ENCODE peak calls at places on chromosomes 12 and 14, in five cellular contexts. G is GM23338, I is HepG2, T is K562, X is GM12878. S is an unnamed sample.

GRCh38 chr12:78818487-78818886 is 46.1 kb upstream of the SYT1 start:
- DNase-seq in G (peak; percentile 57), I (no peak), T (peak; percentile 4), X (no peak), S (no peak)

GRCh38 chr12:10113085-10113484 is 14.3 kb upstream of the CLEC1A start:
- DNase-seq in G (no peak), I (no peak), T (no peak), X (no peak), S (no peak)

GRCh38 chr14:72549026-72549425 is 344.9 kb downstream of the DPF3 start:
- DNase-seq in G (no peak), I (no peak), T (no peak), X (no peak), S (no peak)

GRCh38 chr12:56158926-56159461 is 835 bp downstream of the MYL6 start:
- DNase-seq in G (peak; percentile 83), I (peak; percentile 70), T (peak; percentile 73), X (no peak), S (peak; percentile 50)

GRCh38 chr12:132359971-132360370 is 30.6 kb upstream of the GALNT9 start:
- DNase-seq in G (no peak), I (no peak), T (no peak), X (no peak), S (no peak)

GRCh38 chr14:39430762-39431415 is 1.3 kb downstream of the FBXO33 start:
- DNase-seq in G (no peak), I (peak; percentile 38), T (peak; percentile 30), X (no peak), S (peak; percentile 4)

GRCh38 chr12:26264215-26264838 is 69.0 kb downstream of the SSPN start:
- DNase-seq in G (no peak), I (no peak), T (no peak), X (no peak), S (no peak)

GRCh38 chr12:563899-564298 is 99.3 kb downstream of the NINJ2 start:
- DNase-seq in G (no peak), I (no peak), T (no peak), X (no peak), S (no peak)

GRCh38 chr12:110600254-110600653 is 13.7 kb upstream of the TCTN1 start:
- DNase-seq in G (peak; percentile 58), I (peak; percentile 70), T (peak; percentile 56), X (no peak), S (peak; percentile 56)

GRCh38 chr14:79542121-79542520 is 669.2 kb downstream of the DIO2 start:
- DNase-seq in G (no peak), I (no peak), T (no peak), X (no peak), S (no peak)

GRCh38 chr12:106632797-106633450 is 50.1 kb downstream of the RFX4 start:
- DNase-seq in G (no peak), I (peak; percentile 9), T (no peak), X (no peak), S (peak; percentile 58)

GRCh38 chr12:89648211-89648930 is 60.3 kb downstream of the ATP2B1 start:
- DNase-seq in G (peak; percentile 84), I (peak; percentile 56), T (peak; percentile 71), X (no peak), S (no peak)

GRCh38 chr14:95039993-95040348 is 117.4 kb downstream of the DICER1 start:
- DNase-seq in G (no peak), I (no peak), T (no peak), X (no peak), S (no peak)

GRCh38 chr14:104583424-104584114 is 4.0 kb downstream of the C14orf180 start:
- DNase-seq in G (no peak), I (no peak), T (no peak), X (no peak), S (no peak)

DNA sequence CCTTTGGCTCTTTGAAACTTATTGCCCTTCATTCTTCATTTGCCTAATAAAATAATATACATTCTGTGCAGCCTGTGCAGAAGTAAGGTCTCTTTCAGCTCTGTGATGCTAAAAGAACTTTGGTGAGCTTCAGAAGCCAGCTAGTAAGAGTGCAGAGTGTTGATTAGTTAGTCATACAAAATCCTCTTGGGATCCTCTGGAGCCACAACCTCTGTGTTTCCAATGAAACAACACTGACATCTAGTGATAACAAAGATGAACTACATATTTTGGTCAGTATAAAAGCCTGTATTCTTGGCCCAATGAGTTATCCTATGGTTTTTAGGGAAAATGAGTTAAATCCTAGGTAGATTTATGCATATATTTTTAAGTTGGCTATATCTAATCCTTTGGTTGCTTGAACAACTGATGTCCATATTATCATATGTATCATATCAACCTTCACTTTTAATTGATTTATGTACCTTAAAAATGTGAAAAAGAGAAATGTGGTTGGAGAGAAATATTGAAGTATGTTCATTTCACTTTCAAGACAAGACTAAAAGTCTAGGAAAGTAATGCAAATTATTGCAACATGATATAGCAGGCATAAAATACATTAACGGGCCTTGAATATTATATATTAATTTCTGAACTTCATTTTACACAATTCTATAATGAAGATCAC is 158.4 kb downstream of the KLHL28 start:
- DNase-seq in G (peak; percentile 76), I (peak; percentile 35), T (peak; percentile 40), X (peak; percentile 8), S (peak; percentile 26)
- TF ChIP-seq JUNB in G (no peak), I (no peak), T (no peak), X (no peak), S (no peak)

GRCh38 chr14:96173646-96174475 is 30.8 kb upstream of the BDKRB2 start:
- DNase-seq in G (no peak), I (no peak), T (no peak), X (no peak), S (no peak)

GRCh38 chr14:96178674-96179321 is 25.8 kb upstream of the BDKRB2 start:
- DNase-seq in G (no peak), I (no peak), T (no peak), X (no peak), S (no peak)

GRCh38 chr14:96176811-96177211 is 27.8 kb upstream of the BDKRB2 start:
- DNase-seq in G (no peak), I (no peak), T (no peak), X (no peak), S (no peak)

GRCh38 chr14:96177766-96178377 is 26.8 kb upstream of the BDKRB2 start:
- DNase-seq in G (no peak), I (no peak), T (no peak), X (no peak), S (no peak)

DNA sequence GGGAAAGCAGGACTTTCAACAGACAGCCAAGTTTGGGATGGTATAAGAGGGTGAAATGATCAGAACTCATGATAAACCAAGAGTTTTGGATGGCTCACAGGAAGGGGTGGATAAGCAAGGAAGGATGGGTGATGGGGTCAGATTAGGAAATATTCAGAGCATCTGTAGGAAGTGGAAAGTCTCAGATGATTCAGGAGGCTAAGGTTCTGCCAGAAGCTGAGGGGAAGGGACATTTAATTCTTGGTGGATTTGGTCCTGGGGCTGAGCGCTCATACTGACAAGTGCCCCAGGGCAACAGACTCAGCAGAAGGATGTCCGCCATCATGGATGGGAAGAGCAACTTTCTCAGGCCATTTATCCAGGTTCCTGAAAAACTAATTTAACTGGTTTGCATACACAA is 28.4 kb upstream of the BDKRB2 start:
- DNase-seq in G (no peak), I (no peak), T (no peak), X (no peak), S (no peak)
- TF ChIP-seq REST in G (no peak), I (no peak), T (no peak), X (no peak), S (no peak)

GRCh38 chr12:76455582-76456345 is 103.8 kb downstream of the OSBPL8 start:
- DNase-seq in G (peak; percentile 77), I (peak; percentile 62), T (peak; percentile 66), X (peak; percentile 33), S (peak; percentile 91)
- TF ChIP-seq JUNB in G (no peak), I (no peak), T (no peak), X (peak; percentile 83), S (peak; percentile 58)

GRCh38 chr12:95980437-95980836 is 15.7 kb downstream of the HAL start:
- DNase-seq in G (no peak), I (no peak), T (no peak), X (no peak), S (no peak)
- TF ChIP-seq REST in G (no peak), I (no peak), T (no peak), X (no peak), S (no peak)

DNA sequence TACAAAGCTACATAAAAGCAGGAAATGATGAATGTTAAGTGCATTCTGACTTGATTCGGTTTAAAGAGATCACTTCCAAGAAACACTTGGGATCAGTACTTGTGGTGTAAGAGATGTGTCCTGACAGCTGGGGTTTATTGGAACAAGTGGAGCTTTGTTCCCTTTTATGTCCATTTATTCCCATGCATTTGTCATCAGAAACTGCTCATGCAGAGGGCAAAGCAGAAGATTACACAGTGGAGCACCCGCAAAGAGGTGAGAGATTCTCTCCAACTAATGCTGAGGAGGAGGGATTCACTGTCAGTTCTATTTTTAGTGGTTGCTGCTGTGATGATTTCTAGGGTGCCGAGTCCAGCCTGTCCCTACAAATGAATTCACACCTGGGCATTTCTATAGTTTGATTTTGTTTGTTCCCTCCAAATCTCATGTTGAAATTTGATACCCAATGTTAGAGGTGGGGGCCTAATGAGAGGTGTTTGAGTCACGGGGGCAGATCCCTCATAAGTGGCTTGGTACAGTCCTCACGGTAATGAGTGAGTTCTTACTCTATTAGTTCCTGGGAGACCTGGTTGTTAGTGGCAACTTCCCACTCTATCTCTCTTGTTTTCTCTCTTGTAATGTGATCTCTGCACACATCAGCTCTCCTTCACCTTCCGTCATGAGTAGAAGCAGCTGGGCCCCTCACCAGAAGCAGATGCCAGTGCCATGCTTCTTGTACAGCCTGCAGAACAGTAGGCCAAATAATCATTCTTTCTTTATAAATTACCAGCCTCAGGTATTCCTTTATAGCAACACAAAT is 29.4 kb upstream of the KCNK10 start:
- DNase-seq in G (no peak), I (no peak), T (no peak), X (no peak), S (no peak)
- TF ChIP-seq JUNB in G (no peak), I (no peak), T (no peak), X (no peak), S (no peak)

GRCh38 chr12:67766370-67766769 is 117.8 kb downstream of the DYRK2 start:
- DNase-seq in G (no peak), I (no peak), T (no peak), X (no peak), S (peak; percentile 42)
- TF ChIP-seq REST in G (no peak), I (no peak), T (no peak), X (no peak), S (no peak)

GRCh38 chr14:50836515-50836914 is 5.6 kb upstream of the NIN start:
- DNase-seq in G (no peak), I (no peak), T (no peak), X (no peak), S (no peak)

GRCh38 chr14:50832935-50833607 is 2.1 kb upstream of the NIN start:
- DNase-seq in G (no peak), I (peak; percentile 31), T (no peak), X (no peak), S (no peak)

GRCh38 chr14:50834802-50835276 is 3.9 kb upstream of the NIN start:
- DNase-seq in G (no peak), I (peak; percentile 25), T (no peak), X (no peak), S (no peak)

GRCh38 chr14:50837271-50837670 is 6.3 kb upstream of the NIN start:
- DNase-seq in G (no peak), I (no peak), T (no peak), X (no peak), S (no peak)

GRCh38 chr14:50835280-50835679 is 4.3 kb upstream of the NIN start:
- DNase-seq in G (no peak), I (peak; percentile 61), T (no peak), X (peak; percentile 79), S (no peak)
- TF ChIP-seq JUNB in G (no peak), I (no peak), T (no peak), X (no peak), S (no peak)

GRCh38 chr14:21300892-21301291 is 21.0 kb downstream of the RPGRIP1 start:
- DNase-seq in G (peak; percentile 78), I (no peak), T (no peak), X (no peak), S (no peak)
- TF ChIP-seq REST in G (no peak), I (no peak), T (no peak), X (no peak), S (no peak)

S was measured in A549.